ENCODE peak calls at places on chromosomes 3 and 15, in four cellular contexts. B is GM20000, K is HL-60, Y is RWPE1. G is an unnamed sample.

GRCh38 chr15:98160236-98160635 is 199.7 kb downstream of the ARRDC4 start:
- DNase-seq in K (no peak), Y (no peak), B (no peak), G (no peak)

GRCh38 chr3:150286390-150287147 is 121.5 kb upstream of the TSC22D2 start:
- DNase-seq in K (peak; percentile 6), B (peak; percentile 31), Y (peak; percentile 58), G (peak; percentile 38)

GRCh38 chr3:104785966-104786365 is 580.7 kb upstream of the ALCAM start:
- DNase-seq in Y (no peak), B (no peak), K (no peak), G (no peak)

GRCh38 chr3:72673011-72673771 is 175.1 kb downstream of the SHQ1 start:
- DNase-seq in B (no peak), K (no peak), Y (no peak), G (peak; percentile 43)

GRCh38 chr3:21654662-21655061 is 96.3 kb downstream of the ZNF385D start:
- DNase-seq in B (no peak), Y (no peak), K (no peak), G (no peak)

GRCh38 chr3:58670506-58671125 is 4.0 kb upstream of the FAM3D start:
- DNase-seq in Y (no peak), B (no peak), K (no peak), G (no peak)

GRCh38 chr3:50316657-50317242 is 5.8 kb downstream of the HYAL2 start:
- DNase-seq in K (no peak), Y (peak; percentile 87), B (no peak), G (no peak)

GRCh38 chr3:192819001-192819569 is 91.7 kb upstream of the FGF12 start:
- DNase-seq in K (no peak), B (peak; percentile 28), Y (peak; percentile 82), G (no peak)

GRCh38 chr15:79474252-79474651 is 42.1 kb downstream of the MINAR1 start:
- DNase-seq in Y (no peak), B (no peak), K (no peak), G (no peak)

GRCh38 chr15:84810073-84810840 is 6.9 kb upstream of the ALPK3 start:
- DNase-seq in Y (no peak), K (no peak), B (no peak), G (no peak)

GRCh38 chr15:80615783-80616391 is 79.2 kb upstream of the ABHD17C start:
- DNase-seq in K (no peak), B (no peak), Y (peak; percentile 48), G (no peak)

GRCh38 chr15:84741151-84741550 is 7.2 kb upstream of the ZNF592 start:
- DNase-seq in B (no peak), Y (no peak), K (no peak), G (no peak)

GRCh38 chr15:68256675-68257450 is 20.7 kb upstream of the FEM1B start:
- DNase-seq in Y (peak; percentile 84), B (peak; percentile 37), K (peak; percentile 97), G (peak; percentile 42)

DNA sequence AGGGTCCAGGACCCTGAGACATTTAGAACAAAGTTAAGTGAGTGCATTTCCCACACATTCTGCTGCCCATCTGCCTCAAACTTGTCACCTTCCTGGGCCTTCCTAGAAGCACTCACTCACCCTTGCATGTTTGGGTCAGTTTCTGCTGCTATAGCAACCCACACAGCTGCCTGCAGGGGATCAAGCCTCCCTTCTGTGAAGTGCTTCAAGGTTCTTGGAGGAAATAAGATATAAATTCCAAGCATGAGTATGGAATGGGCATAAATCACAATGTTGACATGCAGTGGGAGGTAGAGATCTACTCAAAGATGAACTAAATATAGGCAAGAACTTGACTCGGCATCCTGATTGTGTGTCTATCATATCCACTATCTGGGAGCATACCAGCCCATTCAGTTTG is 140.4 kb downstream of the SLC9A9 start:
- DNase-seq in K (no peak), B (no peak), Y (no peak), G (no peak)
- TF ChIP-seq CTCF in K (no peak), B (no peak), Y (no peak), G (no peak)

DNA sequence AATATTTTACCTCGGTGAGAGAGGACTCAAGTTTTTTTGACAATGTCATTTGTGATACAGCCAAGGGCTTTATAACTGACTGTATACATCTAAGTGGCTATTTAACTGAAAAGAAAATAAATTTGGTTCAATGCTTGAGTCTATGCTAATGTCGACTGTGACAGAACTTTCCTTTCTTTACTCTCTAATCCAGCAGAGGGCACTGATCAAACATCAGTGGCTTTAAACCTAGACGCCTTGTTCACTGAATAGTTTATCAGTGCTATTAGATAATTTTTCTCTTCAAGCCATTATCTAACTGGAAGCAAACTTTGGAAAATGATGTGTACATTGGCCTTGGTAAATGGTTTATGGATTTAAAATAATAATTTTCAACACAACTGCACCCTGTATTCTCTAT is 285.1 kb downstream of the CHL1 start:
- DNase-seq in B (peak; percentile 34), K (no peak), Y (no peak), G (peak; percentile 35)
- TF ChIP-seq CTCF in B (no peak), K (no peak), Y (no peak), G (no peak)

GRCh38 chr3:55013145-55013544 is 85.3 kb upstream of the LRTM1 start:
- DNase-seq in K (no peak), B (no peak), Y (no peak), G (no peak)
- TF ChIP-seq CTCF in K (no peak), B (no peak), Y (no peak), G (no peak)

DNA sequence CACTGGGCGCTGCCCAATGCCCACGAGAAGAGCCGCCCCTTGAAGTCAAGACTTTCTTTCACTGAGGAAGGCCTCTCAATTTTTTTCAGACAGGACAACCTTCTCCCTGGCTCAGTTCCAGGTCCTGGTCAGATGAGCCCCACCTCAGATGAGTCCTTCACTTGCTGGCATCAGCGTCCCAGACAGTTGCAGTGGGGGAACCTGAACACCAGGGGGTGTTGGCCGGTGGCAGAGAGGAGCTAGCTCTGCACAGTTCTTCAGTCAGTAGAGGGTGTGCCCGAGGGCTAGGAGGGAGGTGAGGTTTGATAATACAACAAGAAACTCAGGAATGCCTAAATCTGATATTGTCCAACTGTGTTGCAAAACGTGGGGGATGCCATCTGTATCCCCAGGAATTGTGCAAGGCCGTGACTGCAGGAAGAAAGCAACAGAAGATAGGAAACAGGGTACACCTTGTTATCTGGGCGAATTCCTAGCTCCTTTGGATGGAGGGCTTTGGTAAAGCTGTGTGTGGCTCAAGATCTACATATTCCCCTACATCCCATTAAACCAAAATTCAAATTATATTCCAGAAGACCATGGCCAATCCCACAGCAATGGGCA is 34.3 kb downstream of the CCR3 start:
- DNase-seq in B (peak; percentile 50), K (peak; percentile 65), Y (peak; percentile 15), G (peak; percentile 34)
- TF ChIP-seq CTCF in B (peak; percentile 78), K (peak; percentile 71), Y (no peak), G (peak; percentile 43)

DNA sequence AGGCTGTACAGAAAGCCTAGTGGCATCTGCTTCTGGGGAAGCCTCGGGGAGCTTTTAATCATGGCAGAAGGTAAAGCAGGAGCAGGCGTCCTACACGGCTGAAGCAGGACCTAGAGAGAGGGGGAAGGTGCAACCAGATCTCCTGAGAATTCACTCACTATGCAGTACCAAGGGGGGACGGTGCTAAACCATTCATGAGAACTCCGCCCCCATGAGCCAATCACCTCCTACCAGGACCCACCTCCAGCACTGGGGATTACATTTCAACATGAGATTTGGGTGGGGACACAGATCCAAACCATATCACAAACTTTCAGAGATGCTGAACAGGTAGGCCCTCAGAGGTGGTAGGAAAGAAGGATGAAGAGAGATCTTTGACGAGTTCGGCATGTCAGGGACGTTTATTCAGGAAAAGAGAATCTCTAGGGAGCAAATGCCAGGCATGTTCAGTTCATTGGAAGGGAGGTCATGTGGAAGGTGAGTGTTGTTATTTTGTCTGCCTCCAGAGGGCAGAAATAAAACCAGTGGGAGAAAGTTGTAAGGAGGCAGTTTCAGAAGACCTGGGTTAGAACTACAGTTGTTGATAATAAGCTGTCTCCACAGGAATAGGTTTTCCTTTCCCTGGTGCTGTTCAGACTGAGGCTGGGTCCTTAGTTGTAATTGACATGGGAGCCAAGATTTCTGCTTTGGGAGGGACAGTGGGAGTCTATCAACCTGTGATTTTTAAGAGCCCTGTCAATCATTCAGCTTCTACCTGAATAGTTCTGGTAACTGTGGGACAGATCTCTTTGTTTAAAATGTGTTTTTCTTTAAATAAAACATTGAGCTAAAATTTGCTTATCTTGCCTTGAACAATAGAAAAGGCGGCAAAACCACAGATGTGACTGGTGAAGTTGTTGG is 4.3 kb upstream of the FNDC3B start:
- DNase-seq in K (peak; percentile 26), Y (peak; percentile 20), B (peak; percentile 31), G (no peak)
- TF ChIP-seq CTCF in K (peak; percentile 8), Y (peak; percentile 12), B (peak; percentile 1), G (peak; percentile 23)

GRCh38 chr3:126132751-126133511 is 47.5 kb downstream of the ALDH1L1 start:
- DNase-seq in K (no peak), B (no peak), Y (no peak), G (no peak)

GRCh38 chr3:126135056-126135397 is 45.4 kb downstream of the ALDH1L1 start:
- DNase-seq in B (no peak), K (no peak), Y (no peak), G (no peak)

GRCh38 chr3:126135398-126136076 is 44.8 kb downstream of the ALDH1L1 start:
- DNase-seq in K (no peak), B (no peak), Y (no peak), G (no peak)

GRCh38 chr3:126133606-126134005 is 46.8 kb downstream of the ALDH1L1 start:
- DNase-seq in Y (no peak), K (no peak), B (no peak), G (no peak)

GRCh38 chr3:126134219-126134975 is 46.0 kb downstream of the ALDH1L1 start:
- DNase-seq in K (peak; percentile 38), B (peak; percentile 58), Y (peak; percentile 51), G (peak; percentile 76)
- TF ChIP-seq CTCF in K (peak; percentile 21), B (peak; percentile 56), Y (peak; percentile 80), G (peak; percentile 68)

GRCh38 chr15:81809543-81809942 is 236.3 kb downstream of the MEX3B start:
- DNase-seq in K (peak; percentile 7), Y (peak; percentile 28), B (no peak), G (no peak)

GRCh38 chr15:81814882-81815455 is 230.8 kb downstream of the MEX3B start:
- DNase-seq in B (no peak), K (no peak), Y (no peak), G (no peak)

GRCh38 chr15:81813215-81813614 is 232.6 kb downstream of the MEX3B start:
- DNase-seq in B (no peak), K (no peak), Y (peak; percentile 26), G (no peak)
- TF ChIP-seq CTCF in B (no peak), K (no peak), Y (peak; percentile 16), G (no peak)

GRCh38 chr3:159266779-159267178 is 464.9 kb downstream of the MFSD1 start:
- DNase-seq in B (no peak), Y (peak; percentile 15), K (no peak), G (peak; percentile 13)
- TF ChIP-seq CTCF in B (no peak), Y (no peak), K (no peak), G (peak; percentile 20)

G was measured in GM13976.